ENCODE peak calls at places on chromosomes 1 and 21, in six cellular contexts. One of them, this sample, is unnamed.

GRCh38 chr1:11963622-11964021 is 16.6 kb upstream of the MFN2 start:
- DNase-seq in activated gamma-delta T cell treated with Interleukin-2 at 50 U/mL for 16 hours: no peak
- DNase-seq in fibroblast of the conjunctiva: no peak
- DNase-seq in HFF-Myc: no peak
- DNase-seq in testis: no peak
- DNase-seq in iris pigment epithelial cell: no peak
- DNase-seq in this sample: no peak

GRCh38 chr1:26677306-26678115 is 18.3 kb upstream of the ARID1A start:
- DNase-seq in activated gamma-delta T cell treated with Interleukin-2 at 50 U/mL for 16 hours: peak; percentile 46
- DNase-seq in fibroblast of the conjunctiva: peak; percentile 61
- DNase-seq in HFF-Myc: peak; percentile 64
- DNase-seq in testis: peak; percentile 86
- DNase-seq in iris pigment epithelial cell: peak; percentile 69
- DNase-seq in this sample: peak; percentile 56

GRCh38 chr1:21750841-21751240 is 32.1 kb downstream of the USP48 start:
- DNase-seq in activated gamma-delta T cell treated with Interleukin-2 at 50 U/mL for 16 hours: no peak
- DNase-seq in fibroblast of the conjunctiva: no peak
- DNase-seq in HFF-Myc: no peak
- DNase-seq in testis: no peak
- DNase-seq in iris pigment epithelial cell: no peak
- DNase-seq in this sample: no peak

GRCh38 chr1:62280150-62280549 is 39.1 kb downstream of the KANK4 start:
- DNase-seq in activated gamma-delta T cell treated with Interleukin-2 at 50 U/mL for 16 hours: no peak
- DNase-seq in fibroblast of the conjunctiva: no peak
- DNase-seq in HFF-Myc: no peak
- DNase-seq in testis: peak; percentile 23
- DNase-seq in iris pigment epithelial cell: no peak
- DNase-seq in this sample: no peak

GRCh38 chr1:235990376-235990795 is 74.5 kb downstream of the NID1 start:
- DNase-seq in activated gamma-delta T cell treated with Interleukin-2 at 50 U/mL for 16 hours: no peak
- DNase-seq in fibroblast of the conjunctiva: no peak
- DNase-seq in HFF-Myc: no peak
- DNase-seq in testis: no peak
- DNase-seq in iris pigment epithelial cell: peak; percentile 93
- DNase-seq in this sample: no peak

GRCh38 chr1:80217377-80217986 is 1211.0 kb upstream of the ADGRL4 start:
- DNase-seq in activated gamma-delta T cell treated with Interleukin-2 at 50 U/mL for 16 hours: no peak
- DNase-seq in fibroblast of the conjunctiva: peak; percentile 79
- DNase-seq in HFF-Myc: peak; percentile 30
- DNase-seq in testis: peak; percentile 24
- DNase-seq in iris pigment epithelial cell: peak; percentile 50
- DNase-seq in this sample: no peak

GRCh38 chr21:26469789-26470188 is 103.3 kb downstream of the CYYR1 start:
- DNase-seq in activated gamma-delta T cell treated with Interleukin-2 at 50 U/mL for 16 hours: no peak
- DNase-seq in fibroblast of the conjunctiva: peak; percentile 89
- DNase-seq in HFF-Myc: no peak
- DNase-seq in testis: peak; percentile 41
- DNase-seq in iris pigment epithelial cell: peak; percentile 82
- DNase-seq in this sample: no peak

GRCh38 chr21:31176080-31176551 is 137.8 kb upstream of the KRTAP19-8 start:
- DNase-seq in activated gamma-delta T cell treated with Interleukin-2 at 50 U/mL for 16 hours: no peak
- DNase-seq in fibroblast of the conjunctiva: no peak
- DNase-seq in HFF-Myc: no peak
- DNase-seq in testis: no peak
- DNase-seq in iris pigment epithelial cell: no peak
- DNase-seq in this sample: no peak

GRCh38 chr1:209302777-209303642 is 280.5 kb upstream of the CAMK1G start:
- DNase-seq in activated gamma-delta T cell treated with Interleukin-2 at 50 U/mL for 16 hours: no peak
- DNase-seq in fibroblast of the conjunctiva: no peak
- DNase-seq in HFF-Myc: no peak
- DNase-seq in testis: no peak
- DNase-seq in iris pigment epithelial cell: no peak
- DNase-seq in this sample: no peak

GRCh38 chr1:94907161-94907560 is 19.7 kb downstream of the CNN3 start:
- DNase-seq in activated gamma-delta T cell treated with Interleukin-2 at 50 U/mL for 16 hours: no peak
- DNase-seq in fibroblast of the conjunctiva: no peak
- DNase-seq in HFF-Myc: no peak
- DNase-seq in testis: no peak
- DNase-seq in iris pigment epithelial cell: no peak
- DNase-seq in this sample: no peak

GRCh38 chr1:31802190-31803150 is 13.4 kb downstream of the SPOCD1 start:
- DNase-seq in activated gamma-delta T cell treated with Interleukin-2 at 50 U/mL for 16 hours: no peak
- DNase-seq in fibroblast of the conjunctiva: no peak
- DNase-seq in HFF-Myc: no peak
- DNase-seq in testis: peak; percentile 12
- DNase-seq in iris pigment epithelial cell: peak; percentile 53
- DNase-seq in this sample: no peak

GRCh38 chr1:199866210-199866617 is 161.3 kb upstream of the NR5A2 start:
- DNase-seq in activated gamma-delta T cell treated with Interleukin-2 at 50 U/mL for 16 hours: no peak
- DNase-seq in fibroblast of the conjunctiva: no peak
- DNase-seq in HFF-Myc: no peak
- DNase-seq in testis: no peak
- DNase-seq in iris pigment epithelial cell: no peak
- DNase-seq in this sample: no peak

GRCh38 chr1:95778217-95778616 is 544.2 kb downstream of the RWDD3 start:
- DNase-seq in activated gamma-delta T cell treated with Interleukin-2 at 50 U/mL for 16 hours: no peak
- DNase-seq in fibroblast of the conjunctiva: no peak
- DNase-seq in HFF-Myc: no peak
- DNase-seq in testis: no peak
- DNase-seq in iris pigment epithelial cell: no peak
- DNase-seq in this sample: no peak

GRCh38 chr1:214857716-214858115 is 224.8 kb upstream of the KCNK2 start:
- DNase-seq in activated gamma-delta T cell treated with Interleukin-2 at 50 U/mL for 16 hours: no peak
- DNase-seq in fibroblast of the conjunctiva: no peak
- DNase-seq in HFF-Myc: no peak
- DNase-seq in testis: no peak
- DNase-seq in iris pigment epithelial cell: peak; percentile 10
- DNase-seq in this sample: no peak

GRCh38 chr1:36345353-36345752 is 21.9 kb upstream of the EVA1B start:
- DNase-seq in activated gamma-delta T cell treated with Interleukin-2 at 50 U/mL for 16 hours: no peak
- DNase-seq in fibroblast of the conjunctiva: no peak
- DNase-seq in HFF-Myc: no peak
- DNase-seq in testis: no peak
- DNase-seq in iris pigment epithelial cell: no peak
- DNase-seq in this sample: no peak

GRCh38 chr1:2451744-2452582 is 24.1 kb upstream of the PLCH2 start:
- DNase-seq in activated gamma-delta T cell treated with Interleukin-2 at 50 U/mL for 16 hours: no peak
- DNase-seq in fibroblast of the conjunctiva: no peak
- DNase-seq in HFF-Myc: peak; percentile 29
- DNase-seq in testis: no peak
- DNase-seq in iris pigment epithelial cell: peak; percentile 80
- DNase-seq in this sample: no peak

GRCh38 chr1:157352817-157353408 is 199.4 kb downstream of the FCRL5 start:
- DNase-seq in activated gamma-delta T cell treated with Interleukin-2 at 50 U/mL for 16 hours: no peak
- DNase-seq in fibroblast of the conjunctiva: no peak
- DNase-seq in HFF-Myc: no peak
- DNase-seq in testis: no peak
- DNase-seq in iris pigment epithelial cell: no peak
- DNase-seq in this sample: no peak

GRCh38 chr1:244296010-244296409 is 155.7 kb downstream of the ADSS2 start:
- DNase-seq in activated gamma-delta T cell treated with Interleukin-2 at 50 U/mL for 16 hours: no peak
- DNase-seq in fibroblast of the conjunctiva: no peak
- DNase-seq in HFF-Myc: no peak
- DNase-seq in testis: no peak
- DNase-seq in iris pigment epithelial cell: no peak
- DNase-seq in this sample: no peak

GRCh38 chr1:64043976-64044375 is 159.4 kb upstream of the UBE2U start:
- DNase-seq in activated gamma-delta T cell treated with Interleukin-2 at 50 U/mL for 16 hours: no peak
- DNase-seq in fibroblast of the conjunctiva: peak; percentile 79
- DNase-seq in HFF-Myc: no peak
- DNase-seq in testis: no peak
- DNase-seq in iris pigment epithelial cell: peak; percentile 88
- DNase-seq in this sample: no peak

GRCh38 chr1:200620273-200621131 is at the start of gene KIF14:
- DNase-seq in activated gamma-delta T cell treated with Interleukin-2 at 50 U/mL for 16 hours: peak; percentile 90
- DNase-seq in fibroblast of the conjunctiva: peak; percentile 86
- DNase-seq in HFF-Myc: peak; percentile 74
- DNase-seq in testis: peak; percentile 96
- DNase-seq in iris pigment epithelial cell: peak; percentile 91
- DNase-seq in this sample: peak; percentile 91

GRCh38 chr1:151990058-151990855 is 3.4 kb downstream of the S100A10 start:
- DNase-seq in activated gamma-delta T cell treated with Interleukin-2 at 50 U/mL for 16 hours: no peak
- DNase-seq in fibroblast of the conjunctiva: no peak
- DNase-seq in HFF-Myc: no peak
- DNase-seq in testis: no peak
- DNase-seq in iris pigment epithelial cell: no peak
- DNase-seq in this sample: no peak

GRCh38 chr1:156241311-156241811 is 623 bp upstream of the BGLAP start:
- DNase-seq in activated gamma-delta T cell treated with Interleukin-2 at 50 U/mL for 16 hours: no peak
- DNase-seq in fibroblast of the conjunctiva: no peak
- DNase-seq in HFF-Myc: no peak
- DNase-seq in testis: no peak
- DNase-seq in iris pigment epithelial cell: peak; percentile 44
- DNase-seq in this sample: no peak

GRCh38 chr21:26845066-26845749 is at the start of gene ADAMTS1:
- DNase-seq in activated gamma-delta T cell treated with Interleukin-2 at 50 U/mL for 16 hours: no peak
- DNase-seq in fibroblast of the conjunctiva: peak; percentile 91
- DNase-seq in HFF-Myc: no peak
- DNase-seq in testis: peak; percentile 91
- DNase-seq in iris pigment epithelial cell: peak; percentile 79
- DNase-seq in this sample: no peak

GRCh38 chr1:79322511-79323027 is 316.0 kb upstream of the ADGRL4 start:
- DNase-seq in activated gamma-delta T cell treated with Interleukin-2 at 50 U/mL for 16 hours: no peak
- DNase-seq in fibroblast of the conjunctiva: peak; percentile 10
- DNase-seq in HFF-Myc: no peak
- DNase-seq in testis: no peak
- DNase-seq in iris pigment epithelial cell: peak; percentile 38
- DNase-seq in this sample: no peak

GRCh38 chr1:109136766-109137165 is 22.9 kb downstream of the ELAPOR1 start:
- DNase-seq in activated gamma-delta T cell treated with Interleukin-2 at 50 U/mL for 16 hours: no peak
- DNase-seq in fibroblast of the conjunctiva: no peak
- DNase-seq in HFF-Myc: no peak
- DNase-seq in testis: no peak
- DNase-seq in iris pigment epithelial cell: no peak
- DNase-seq in this sample: no peak

GRCh38 chr1:85393490-85393889 is 71.5 kb downstream of the DDAH1 start:
- DNase-seq in activated gamma-delta T cell treated with Interleukin-2 at 50 U/mL for 16 hours: no peak
- DNase-seq in fibroblast of the conjunctiva: no peak
- DNase-seq in HFF-Myc: no peak
- DNase-seq in testis: no peak
- DNase-seq in iris pigment epithelial cell: no peak
- DNase-seq in this sample: no peak

GRCh38 chr1:10337436-10337835 is 61.4 kb upstream of the PGD start:
- DNase-seq in activated gamma-delta T cell treated with Interleukin-2 at 50 U/mL for 16 hours: no peak
- DNase-seq in fibroblast of the conjunctiva: no peak
- DNase-seq in HFF-Myc: no peak
- DNase-seq in testis: peak; percentile 38
- DNase-seq in iris pigment epithelial cell: no peak
- DNase-seq in this sample: no peak

GRCh38 chr1:97943354-97943753 is 22.5 kb upstream of the DPYD start:
- DNase-seq in activated gamma-delta T cell treated with Interleukin-2 at 50 U/mL for 16 hours: no peak
- DNase-seq in fibroblast of the conjunctiva: peak; percentile 52
- DNase-seq in HFF-Myc: no peak
- DNase-seq in testis: no peak
- DNase-seq in iris pigment epithelial cell: peak; percentile 62
- DNase-seq in this sample: no peak

GRCh38 chr21:38823737-38824123 is 18.0 kb downstream of the ETS2 start:
- DNase-seq in activated gamma-delta T cell treated with Interleukin-2 at 50 U/mL for 16 hours: no peak
- DNase-seq in fibroblast of the conjunctiva: no peak
- DNase-seq in HFF-Myc: no peak
- DNase-seq in testis: no peak
- DNase-seq in iris pigment epithelial cell: no peak
- DNase-seq in this sample: no peak

GRCh38 chr1:29800120-29800519 is 563.8 kb downstream of the PTPRU start:
- DNase-seq in activated gamma-delta T cell treated with Interleukin-2 at 50 U/mL for 16 hours: no peak
- DNase-seq in fibroblast of the conjunctiva: no peak
- DNase-seq in HFF-Myc: no peak
- DNase-seq in testis: no peak
- DNase-seq in iris pigment epithelial cell: no peak
- DNase-seq in this sample: no peak

GRCh38 chr1:16440150-16440479 is 409 bp upstream of the NECAP2 start:
- DNase-seq in activated gamma-delta T cell treated with Interleukin-2 at 50 U/mL for 16 hours: no peak
- DNase-seq in fibroblast of the conjunctiva: no peak
- DNase-seq in HFF-Myc: no peak
- DNase-seq in testis: no peak
- DNase-seq in iris pigment epithelial cell: no peak
- DNase-seq in this sample: no peak

GRCh38 chr1:164562947-164563346 is 4.0 kb downstream of the PBX1 start:
- DNase-seq in activated gamma-delta T cell treated with Interleukin-2 at 50 U/mL for 16 hours: no peak
- DNase-seq in fibroblast of the conjunctiva: no peak
- DNase-seq in HFF-Myc: no peak
- DNase-seq in testis: no peak
- DNase-seq in iris pigment epithelial cell: peak; percentile 12
- DNase-seq in this sample: no peak

GRCh38 chr21:31366825-31367224 is 22.8 kb upstream of the TIAM1 start:
- DNase-seq in activated gamma-delta T cell treated with Interleukin-2 at 50 U/mL for 16 hours: no peak
- DNase-seq in fibroblast of the conjunctiva: peak; percentile 75
- DNase-seq in HFF-Myc: peak; percentile 60
- DNase-seq in testis: peak; percentile 13
- DNase-seq in iris pigment epithelial cell: peak; percentile 96
- DNase-seq in this sample: no peak

GRCh38 chr1:175918364-175918801 is 175.0 kb upstream of the TNR start:
- DNase-seq in activated gamma-delta T cell treated with Interleukin-2 at 50 U/mL for 16 hours: no peak
- DNase-seq in fibroblast of the conjunctiva: no peak
- DNase-seq in HFF-Myc: no peak
- DNase-seq in testis: no peak
- DNase-seq in iris pigment epithelial cell: peak; percentile 59
- DNase-seq in this sample: no peak

GRCh38 chr1:226608699-226609505 is 60.3 kb downstream of the STUM start:
- DNase-seq in activated gamma-delta T cell treated with Interleukin-2 at 50 U/mL for 16 hours: peak; percentile 65
- DNase-seq in fibroblast of the conjunctiva: peak; percentile 49
- DNase-seq in HFF-Myc: peak; percentile 20
- DNase-seq in testis: peak; percentile 87
- DNase-seq in iris pigment epithelial cell: peak; percentile 65
- DNase-seq in this sample: peak; percentile 81

GRCh38 chr1:86913399-86913895 is 479 bp downstream of the SELENOF start:
- DNase-seq in activated gamma-delta T cell treated with Interleukin-2 at 50 U/mL for 16 hours: peak; percentile 19
- DNase-seq in fibroblast of the conjunctiva: peak; percentile 0
- DNase-seq in HFF-Myc: no peak
- DNase-seq in testis: peak; percentile 55
- DNase-seq in iris pigment epithelial cell: peak; percentile 74
- DNase-seq in this sample: peak; percentile 23

This sample was measured in B cell.